ENCODE peak calls at places on chromosomes 2 and 18, in six cellular contexts. M is brain microvascular endothelial cell; B is HCT116; S is cardiac fibroblast; U is CD8-positive, alpha-beta T cell; E is astrocyte of the spinal cord. K is an unnamed sample.

GRCh38 chr2:19419211-19419880 is 60.9 kb upstream of the OSR1 start:
- DNase-seq in M (no peak), B (no peak), S (no peak), U (no peak), E (no peak), K (no peak)

GRCh38 chr18:76557026-76557575 is 62.1 kb upstream of the ZNF516 start:
- DNase-seq in M (no peak), B (no peak), S (no peak), U (no peak), E (no peak), K (peak)

GRCh38 chr2:68251187-68251854 is 1.0 kb downstream of the PPP3R1 start:
- DNase-seq in M (peak), B (peak), S (peak), U (peak), E (peak), K (peak)

GRCh38 chr18:1995041-1995612 is 576.2 kb downstream of the METTL4 start:
- DNase-seq in M (no peak), B (no peak), S (no peak), U (no peak), E (no peak), K (no peak)

GRCh38 chr2:15920696-15921095 is 19.7 kb upstream of the MYCN start:
- DNase-seq in M (no peak), B (no peak), S (no peak), U (no peak), E (no peak), K (no peak)

GRCh38 chr2:221779614-221780067 is 207.5 kb upstream of the EPHA4 start:
- DNase-seq in M (peak), B (no peak), S (peak), U (no peak), E (peak), K (peak)

GRCh38 chr2:207394203-207394741 is 135.5 kb upstream of the CREB1 start:
- DNase-seq in M (peak), B (no peak), S (peak), U (no peak), E (peak), K (no peak)

GRCh38 chr18:50722311-50722710 is 97.5 kb downstream of the MRO start:
- DNase-seq in M (no peak), B (no peak), S (no peak), U (no peak), E (no peak), K (no peak)

GRCh38 chr2:172480301-172481218 is 53.2 kb downstream of the ITGA6 start:
- DNase-seq in M (peak), B (no peak), S (peak), U (no peak), E (peak), K (no peak)

GRCh38 chr2:48841126-48841525 is 85.6 kb upstream of the LHCGR start:
- DNase-seq in M (no peak), B (no peak), S (no peak), U (no peak), E (no peak), K (no peak)

GRCh38 chr2:200677721-200678532 is 92.1 kb downstream of the AOX1 start:
- DNase-seq in M (peak), B (no peak), S (peak), U (no peak), E (peak), K (peak)

GRCh38 chr18:6145645-6146308 is 250.5 kb upstream of the TMEM200C start:
- DNase-seq in M (no peak), B (no peak), S (no peak), U (no peak), E (no peak), K (no peak)

GRCh38 chr18:4107049-4107459 is 348.1 kb downstream of the DLGAP1 start:
- DNase-seq in M (no peak), B (no peak), S (peak), U (no peak), E (peak), K (no peak)

GRCh38 chr2:99609851-99610381 is 120.1 kb upstream of the REV1 start:
- DNase-seq in M (no peak), B (no peak), S (no peak), U (no peak), E (no peak), K (no peak)

GRCh38 chr18:8253943-8254342 is 355.3 kb upstream of the RAB12 start:
- DNase-seq in M (no peak), B (no peak), S (no peak), U (no peak), E (no peak), K (no peak)

GRCh38 chr2:112600634-112601033 is 16.2 kb downstream of the CHCHD5 start:
- DNase-seq in M (no peak), B (no peak), S (no peak), U (no peak), E (no peak), K (no peak)

GRCh38 chr2:55026202-55026601 is 24.0 kb downstream of the RTN4 start:
- DNase-seq in M (no peak), B (no peak), S (peak), U (no peak), E (no peak), K (no peak)

GRCh38 chr2:240501531-240501991 is 56.2 kb downstream of the ANKMY1 start:
- DNase-seq in M (no peak), B (no peak), S (no peak), U (no peak), E (no peak), K (no peak)

GRCh38 chr2:145593991-145594702 is 1074.2 kb upstream of the ZEB2 start:
- DNase-seq in M (peak), B (no peak), S (peak), U (no peak), E (peak), K (no peak)

GRCh38 chr2:197506658-197507057 is 6.5 kb downstream of the HSPE1 start:
- DNase-seq in M (no peak), B (no peak), S (no peak), U (no peak), E (no peak), K (no peak)

GRCh38 chr18:11741505-11742145 is 52.6 kb downstream of the GNAL start:
- DNase-seq in M (no peak), B (peak), S (peak), U (no peak), E (no peak), K (no peak)

GRCh38 chr2:20355131-20355530 is 4.5 kb upstream of the PUM2 start:
- DNase-seq in M (peak), B (no peak), S (peak), U (no peak), E (peak), K (peak)

GRCh38 chr2:96264656-96265348 is 995 bp downstream of the TMEM127 start:
- DNase-seq in M (peak), B (no peak), S (peak), U (peak), E (peak), K (no peak)

GRCh38 chr2:156325671-156326385 is 6.7 kb downstream of the NR4A2 start:
- DNase-seq in M (no peak), B (no peak), S (no peak), U (no peak), E (no peak), K (no peak)

GRCh38 chr2:12320027-12320734 is 396.6 kb upstream of the TRIB2 start:
- DNase-seq in M (no peak), B (no peak), S (peak), U (no peak), E (no peak), K (no peak)

GRCh38 chr2:26696352-26696816 is 3.9 kb downstream of the KCNK3 start:
- DNase-seq in M (peak), B (peak), S (peak), U (no peak), E (peak), K (peak)

GRCh38 chr2:196244966-196245365 is 73.6 kb upstream of the STK17B start:
- DNase-seq in M (no peak), B (no peak), S (peak), U (no peak), E (no peak), K (no peak)

GRCh38 chr18:40868110-40868858 is 1086.8 kb upstream of the PIK3C3 start:
- DNase-seq in M (peak), B (no peak), S (peak), U (no peak), E (peak), K (no peak)

GRCh38 chr2:128473175-128474013 is 154.7 kb upstream of the HS6ST1 start:
- DNase-seq in M (peak), B (no peak), S (peak), U (peak), E (peak), K (peak)

GRCh38 chr2:97663626-97663961 is 250 bp downstream of the ACTR1B start:
- DNase-seq in M (no peak), B (no peak), S (no peak), U (no peak), E (no peak), K (no peak)

GRCh38 chr2:15538792-15539191 is 22.3 kb downstream of the NBAS start:
- DNase-seq in M (no peak), B (no peak), S (no peak), U (no peak), E (no peak), K (no peak)

GRCh38 chr2:33287611-33288010 is 188.8 kb upstream of the RASGRP3 start:
- DNase-seq in M (no peak), B (no peak), S (no peak), U (no peak), E (no peak), K (no peak)

GRCh38 chr2:223611061-223611460 is 8.9 kb upstream of the SCG2 start:
- DNase-seq in M (no peak), B (no peak), S (no peak), U (no peak), E (no peak), K (no peak)

GRCh38 chr2:223614534-223614933 is 12.4 kb upstream of the SCG2 start:
- DNase-seq in M (no peak), B (no peak), S (no peak), U (no peak), E (no peak), K (no peak)

GRCh38 chr2:223618172-223619035 is 16.2 kb upstream of the SCG2 start:
- DNase-seq in M (no peak), B (no peak), S (no peak), U (no peak), E (no peak), K (no peak)

GRCh38 chr2:223612501-223612900 is 10.3 kb upstream of the SCG2 start:
- DNase-seq in M (no peak), B (no peak), S (no peak), U (no peak), E (no peak), K (no peak)

GRCh38 chr2:223613017-223613950 is 11.1 kb upstream of the SCG2 start:
- DNase-seq in M (peak), B (peak), S (peak), U (no peak), E (peak), K (peak)
- H3K4me3 ChIP-seq in M (peak), B (peak), S (peak), U (no peak), E (peak), K (peak)

GRCh38 chr2:117537030-117537429 is 277.5 kb upstream of the DDX18 start:
- DNase-seq in M (no peak), B (no peak), S (no peak), U (no peak), E (no peak), K (no peak)

DNA sequence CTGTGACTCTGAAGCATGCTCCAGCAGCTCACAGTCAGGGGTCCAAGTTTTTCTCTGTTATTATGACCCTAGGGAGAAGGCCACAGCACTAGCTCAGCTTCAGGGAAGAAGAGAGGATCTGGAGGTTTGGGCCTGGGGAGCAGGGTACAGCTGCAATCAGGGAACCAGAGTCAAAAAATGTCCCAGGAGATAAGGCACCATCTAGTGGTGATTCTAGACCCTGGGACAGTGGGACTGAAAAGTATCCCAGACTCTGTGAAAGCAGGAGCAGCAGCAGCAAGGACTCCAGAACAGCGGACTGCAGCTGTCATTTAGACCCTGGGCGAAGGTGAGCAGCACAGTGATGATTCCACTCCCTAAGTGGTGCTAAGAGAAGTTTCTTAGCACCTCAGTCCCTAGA is 278.4 kb upstream of the DDX18 start:
- DNase-seq in M (no peak), B (no peak), S (no peak), U (no peak), E (no peak), K (no peak)
- TF ChIP-seq CTCF in M (no peak), B (peak), S (no peak), U (no peak), E (peak), K (peak)

GRCh38 chr2:126863336-126864015 is 35.2 kb upstream of the TEX51 start:
- DNase-seq in M (no peak), B (no peak), S (no peak), U (peak), E (no peak), K (no peak)
- H3K4me3 ChIP-seq in M (no peak), B (no peak), S (no peak), U (no peak), E (no peak), K (no peak)

GRCh38 chr2:127067620-127068350 is 39.2 kb downstream of the BIN1 start:
- DNase-seq in M (peak), B (peak), S (peak), U (peak), E (peak), K (no peak)

GRCh38 chr2:127069003-127069402 is 38.0 kb downstream of the BIN1 start:
- DNase-seq in M (no peak), B (no peak), S (no peak), U (no peak), E (no peak), K (no peak)

GRCh38 chr2:127066942-127067341 is 40.0 kb downstream of the BIN1 start:
- DNase-seq in M (no peak), B (no peak), S (peak), U (no peak), E (no peak), K (no peak)

GRCh38 chr2:127070221-127070620 is 36.7 kb downstream of the BIN1 start:
- DNase-seq in M (no peak), B (no peak), S (no peak), U (no peak), E (no peak), K (no peak)

GRCh38 chr2:127068351-127068741 is 38.6 kb downstream of the BIN1 start:
- DNase-seq in M (no peak), B (no peak), S (no peak), U (no peak), E (no peak), K (no peak)
- TF ChIP-seq CTCF in M (no peak), B (no peak), S (no peak), U (no peak), E (no peak), K (no peak)

GRCh38 chr2:132667716-132668115 is 2.3 kb downstream of the LYPD1 start:
- DNase-seq in M (no peak), B (no peak), S (no peak), U (no peak), E (peak), K (no peak)

GRCh38 chr2:132668189-132668833 is 1.7 kb downstream of the LYPD1 start:
- DNase-seq in M (peak), B (no peak), S (no peak), U (no peak), E (peak), K (no peak)

GRCh38 chr2:132669854-132670103 is 226 bp downstream of the LYPD1 start:
- DNase-seq in M (no peak), B (no peak), S (peak), U (no peak), E (peak), K (no peak)

GRCh38 chr2:132670104-132670960 is at the start of gene LYPD1:
- DNase-seq in M (no peak), B (no peak), S (no peak), U (no peak), E (peak), K (no peak)

GRCh38 chr2:132668986-132669853 is 785 bp downstream of the LYPD1 start:
- DNase-seq in M (no peak), B (no peak), S (peak), U (no peak), E (peak), K (no peak)
- H3K4me3 ChIP-seq in M (peak), B (no peak), S (peak), U (no peak), E (peak), K (peak)

GRCh38 chr2:168330624-168331423 is 83.4 kb upstream of the STK39 start:
- DNase-seq in M (no peak), B (no peak), S (no peak), U (no peak), E (no peak), K (no peak)
- TF ChIP-seq CTCF in M (no peak), B (no peak), S (no peak), U (no peak), E (no peak), K (no peak)

K was measured in astrocyte of the cerebellum.